ENCODE peak calls at places on chromosomes 6 and 20, in six cellular contexts. E is upper lobe of left lung, F is RWPE2, H is tibial artery, L is transverse colon, G is tibial nerve. T is an unnamed sample.

GRCh38 chr6:30564114-30564513 is 7.0 kb downstream of the PRR3 start:
- DNase-seq in H (no peak), E (no peak), G (no peak), L (no peak), F (no peak), T (no peak)

GRCh38 chr6:84774174-84775158 is 10.1 kb upstream of the TBX18 start:
- DNase-seq in E (peak; percentile 90), H (peak; percentile 87), G (peak; percentile 32), L (no peak), F (peak; percentile 70), T (no peak)

GRCh38 chr6:56616967-56617366 is 25.7 kb downstream of the DST start:
- DNase-seq in H (no peak), G (no peak), L (no peak), E (no peak), F (no peak), T (no peak)

GRCh38 chr6:130655586-130655985 is 171.6 kb upstream of the SMLR1 start:
- DNase-seq in G (no peak), L (no peak), E (no peak), F (no peak), H (no peak), T (no peak)

GRCh38 chr6:39707962-39708683 is 17.1 kb downstream of the KIF6 start:
- DNase-seq in E (no peak), L (no peak), F (no peak), G (no peak), H (no peak), T (no peak)

GRCh38 chr20:15555913-15556312 is 1017.3 kb downstream of the KIF16B start:
- DNase-seq in E (no peak), L (no peak), G (no peak), F (no peak), H (no peak), T (no peak)

GRCh38 chr20:44733341-44734069 is 12.2 kb upstream of the KCNK15 start:
- DNase-seq in G (peak; percentile 57), E (no peak), H (peak; percentile 90), F (no peak), L (peak; percentile 64), T (peak; percentile 74)

GRCh38 chr6:7865811-7866210 is 44.8 kb downstream of the TXNDC5 start:
- DNase-seq in F (no peak), H (no peak), E (no peak), L (no peak), G (no peak), T (no peak)

GRCh38 chr6:119966484-119966883 is 616.9 kb upstream of the MAN1A1 start:
- DNase-seq in E (no peak), L (no peak), H (no peak), F (no peak), G (no peak), T (no peak)

GRCh38 chr6:100996409-100996808 is 115.3 kb upstream of the ASCC3 start:
- DNase-seq in F (no peak), H (no peak), E (no peak), G (no peak), L (no peak), T (no peak)

GRCh38 chr6:34656378-34657036 is 40.1 kb downstream of the ILRUN start:
- DNase-seq in G (no peak), H (no peak), E (no peak), L (peak; percentile 69), F (no peak), T (no peak)

GRCh38 chr6:116062496-116062895 is 1.8 kb upstream of the FRK start:
- DNase-seq in E (no peak), F (no peak), H (no peak), L (no peak), G (no peak), T (no peak)

GRCh38 chr6:116057766-116058165 is 2.9 kb downstream of the FRK start:
- DNase-seq in H (no peak), L (no peak), E (no peak), G (no peak), F (no peak), T (no peak)

GRCh38 chr6:116060572-116061283 is at the start of gene FRK:
- DNase-seq in E (no peak), L (peak; percentile 85), F (no peak), G (no peak), H (peak; percentile 74), T (no peak)

GRCh38 chr6:116055513-116055912 is 5.2 kb downstream of the FRK start:
- DNase-seq in F (no peak), H (no peak), L (no peak), E (no peak), G (no peak), T (no peak)

DNA sequence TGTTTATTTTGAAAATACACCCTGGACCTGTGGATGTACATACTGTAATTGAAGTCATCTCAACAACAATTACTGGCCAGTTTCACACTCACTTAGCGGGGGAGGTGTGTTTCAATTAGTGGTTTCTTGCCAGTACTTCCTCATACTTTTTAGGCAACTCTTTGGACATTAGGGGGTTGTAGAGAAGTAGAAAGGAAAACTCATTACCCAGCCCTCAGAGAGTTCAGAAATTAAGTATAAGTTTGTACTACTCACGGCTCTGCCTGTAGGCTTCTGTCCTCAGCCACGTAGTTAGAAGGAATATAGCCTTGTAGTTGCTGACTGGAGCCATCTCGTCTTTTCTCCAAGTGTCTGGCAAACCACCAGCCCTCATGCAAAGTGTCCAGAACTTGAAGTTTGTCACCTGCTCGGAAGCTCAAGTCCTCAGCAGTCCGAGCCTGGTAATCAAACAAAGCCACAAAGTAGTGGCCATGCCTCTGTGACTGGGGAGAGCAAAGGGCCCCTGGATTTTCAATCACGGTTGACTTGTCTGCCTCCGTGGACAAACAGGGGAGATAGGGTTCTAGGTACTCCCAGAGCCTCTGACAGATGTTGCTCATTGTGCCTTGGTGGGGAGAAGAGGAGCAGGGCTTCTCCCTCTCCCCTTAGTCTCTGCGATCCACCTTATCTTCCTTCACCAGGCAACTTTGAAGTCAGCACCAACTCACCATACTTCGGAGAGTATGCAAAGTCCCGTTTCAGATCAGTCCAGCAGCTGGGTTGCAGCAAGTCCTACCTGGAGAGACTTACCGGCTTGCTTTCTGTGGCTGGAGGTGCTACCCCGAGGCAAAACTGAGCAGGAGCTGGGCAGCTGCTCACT is 749 bp downstream of the FRK start:
- DNase-seq in E (no peak), L (peak; percentile 47), G (no peak), H (no peak), F (no peak), T (no peak)
- H3K27ac ChIP-seq in E (peak overlapping the region; percentile 88), L (peak overlapping the region; percentile 90), G (no peak overlapping the region), H (peak overlapping the region; percentile 83), F (peak overlapping the region; percentile 61), T (peak overlapping the region; percentile 68)

DNA sequence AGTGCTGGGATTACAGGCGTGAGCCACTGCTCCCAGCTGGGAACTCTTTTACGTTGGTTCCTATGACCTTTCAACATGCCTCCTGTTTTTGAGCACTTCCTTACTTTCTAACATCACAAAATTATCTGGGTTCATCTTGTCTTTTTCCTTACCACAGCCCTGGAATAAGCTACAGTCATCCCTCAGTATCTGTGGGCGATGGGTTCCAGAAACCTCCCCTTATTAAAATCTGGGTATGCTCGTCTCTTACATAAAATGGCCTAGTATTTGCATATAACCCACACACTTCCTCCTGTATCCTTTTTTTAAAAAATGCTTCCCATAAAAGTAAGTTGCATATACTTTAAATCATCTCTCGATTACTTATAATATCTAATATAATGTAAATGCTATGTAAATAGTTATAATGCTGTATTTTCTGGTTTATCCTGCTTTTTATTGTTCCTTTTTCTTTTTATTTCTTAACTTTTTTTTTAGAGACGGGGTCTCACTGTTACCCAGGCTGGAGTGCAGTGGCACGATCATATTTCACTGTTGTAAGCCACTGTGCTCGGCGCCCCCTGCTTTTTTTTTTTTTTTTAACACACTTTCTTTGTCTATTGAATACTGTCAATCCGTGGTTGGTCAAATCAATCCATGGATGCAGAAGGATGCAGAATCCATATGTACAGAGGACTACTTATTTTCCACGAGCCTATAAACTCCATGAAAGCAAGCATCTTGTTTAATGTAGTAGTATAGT is 9.2 kb downstream of the RPF2 start:
- DNase-seq in E (no peak), F (no peak), L (no peak), H (no peak), G (no peak), T (no peak)
- H3K36me3 ChIP-seq in E (peaks cover 86% of the 10 kb centered on the region), F (peaks cover 87% of the 10 kb centered on the region), L (peaks cover 16% of the 10 kb centered on the region), H (peaks cover 80% of the 10 kb centered on the region), G (no peaks in the 10 kb centered on the region), T (no peaks in the 10 kb centered on the region)

DNA sequence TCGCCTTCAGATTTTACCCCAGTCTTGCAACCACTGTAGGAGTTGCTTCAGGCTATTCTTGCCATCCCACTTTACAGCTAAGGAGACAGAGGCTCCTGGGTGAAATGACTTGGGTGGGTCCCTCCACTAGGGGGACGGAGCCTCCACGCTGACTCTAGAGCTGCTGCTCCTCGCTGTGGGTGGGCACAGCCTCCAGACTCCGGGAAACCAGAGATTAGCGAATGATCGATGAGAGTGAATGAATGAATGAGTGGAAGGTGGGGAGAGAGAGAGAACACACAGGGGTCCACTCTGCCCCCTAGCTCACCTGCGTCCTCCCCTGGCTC is 10.4 kb downstream of the ZBP1 start:
- DNase-seq in F (no peak), G (no peak), E (no peak), H (no peak), L (no peak), T (no peak)
- TF ChIP-seq CTCF in F (no peak), G (no peak), E (no peak), H (no peak), L (no peak), T (no peak)

GRCh38 chr6:75493400-75494064 is at the start of gene FILIP1:
- DNase-seq in G (no peak), F (no peak), E (no peak), L (peak; percentile 11), H (peak; percentile 80), T (peak; percentile 86)
- H3K27ac ChIP-seq in G (no peak within 1 kb of the TSS), F (no peak within 1 kb of the TSS), E (peak within 1 kb of the TSS; percentile 77), L (peak within 1 kb of the TSS; percentile 78), H (peak within 1 kb of the TSS; percentile 91), T (peak within 1 kb of the TSS; percentile 97)

DNA sequence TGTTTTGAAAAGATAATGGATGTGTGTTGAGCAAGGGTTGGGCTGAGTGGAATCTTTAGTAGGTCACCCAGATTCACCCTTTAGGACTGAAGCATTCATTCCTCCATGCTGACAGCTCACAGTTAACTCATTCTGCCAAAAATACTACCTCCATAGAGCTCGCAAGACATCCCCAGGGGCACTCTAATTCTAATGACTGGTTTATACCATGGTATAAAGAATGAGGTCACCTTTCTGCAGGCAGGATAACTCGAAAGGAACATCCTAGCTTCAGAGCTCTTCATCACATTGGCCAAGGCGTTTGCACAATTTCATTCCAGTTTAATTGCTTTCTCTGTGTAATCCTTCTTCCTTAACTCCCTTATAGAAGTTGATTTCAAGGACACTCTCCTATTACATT is 1257.2 kb upstream of the EYS start:
- DNase-seq in G (no peak), H (no peak), E (no peak), L (no peak), F (no peak), T (no peak)
- H3K36me3 ChIP-seq in G (no peaks in the 10 kb centered on the region), H (no peaks in the 10 kb centered on the region), E (no peaks in the 10 kb centered on the region), L (no peaks in the 10 kb centered on the region), F (no peaks in the 10 kb centered on the region), T (no peaks in the 10 kb centered on the region)

GRCh38 chr6:160030103-160030502 is 61.2 kb downstream of the IGF2R start:
- DNase-seq in L (peak; percentile 71), G (peak; percentile 80), E (no peak), F (peak; percentile 84), H (peak; percentile 91), T (peak; percentile 87)
- TF ChIP-seq CTCF in L (no peak), G (no peak), E (no peak), F (no peak), H (no peak), T (no peak)

DNA sequence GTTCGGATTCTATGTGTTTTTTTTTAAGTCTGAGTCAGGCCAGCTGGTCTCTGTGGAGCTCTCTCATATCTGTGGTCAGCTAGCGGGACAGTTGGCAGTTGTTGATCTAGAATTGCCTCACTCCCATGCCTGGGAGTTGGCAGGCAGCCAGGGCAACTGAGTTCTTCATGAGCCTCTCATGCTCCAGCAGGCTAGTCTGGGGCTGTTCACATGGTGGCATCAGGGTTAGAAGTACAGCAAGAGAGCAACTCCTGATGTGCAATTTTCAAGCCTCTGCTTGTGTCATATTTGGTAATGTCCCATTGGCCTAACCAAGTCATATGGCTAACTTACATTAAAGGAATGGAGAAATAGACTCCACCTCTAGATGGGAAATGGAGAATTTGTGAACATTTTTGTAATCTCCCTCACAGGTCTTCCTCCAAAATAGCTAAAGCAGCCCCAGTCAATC is 6.7 kb upstream of the IFT52 start:
- DNase-seq in L (peak; percentile 24), G (peak; percentile 74), H (peak; percentile 95), F (peak; percentile 95), E (no peak), T (peak; percentile 22)
- H3K27ac ChIP-seq in L (no peak overlapping the region), G (no peak overlapping the region), H (peak overlapping the region; percentile 20), F (no peak overlapping the region), E (peak overlapping the region; percentile 5), T (no peak overlapping the region)